ENCODE peak calls at places on chromosomes 7 and 10, in five cellular contexts. L is H1; F is activated CD4-positive, alpha-beta T cell treated with anti-CD3 and anti-CD28 coated beads, Interleukin-2, amount 50 U/mL, for 1 hour; U is upper lobe of right lung; E is amygdala. Z is an unnamed sample.

GRCh38 chr10:67923551-67923950 is 39.1 kb downstream of the SIRT1 start:
- DNase-seq in E (no peak), L (no peak), F (no peak), U (no peak), Z (no peak)

GRCh38 chr7:43876976-43877745 is 7.8 kb upstream of the MRPS24 start:
- DNase-seq in F (no peak), U (no peak), L (no peak), E (no peak), Z (no peak)

GRCh38 chr7:79734158-79734557 is 280.7 kb upstream of the MAGI2 start:
- DNase-seq in L (no peak), E (no peak), U (no peak), F (no peak), Z (no peak)

GRCh38 chr10:3897156-3897555 is 112.1 kb upstream of the KLF6 start:
- DNase-seq in F (no peak), E (no peak), L (no peak), U (no peak), Z (no peak)

GRCh38 chr7:89312561-89312960 is 517.0 kb upstream of the TEX47 start:
- DNase-seq in U (no peak), E (no peak), F (no peak), L (no peak), Z (no peak)

GRCh38 chr7:112594397-112594796 is 113.6 kb downstream of the LSMEM1 start:
- DNase-seq in F (no peak), E (no peak), L (no peak), U (no peak), Z (no peak)

GRCh38 chr10:7686351-7687171 is 16.6 kb upstream of the ITIH2 start:
- DNase-seq in U (no peak), F (no peak), E (no peak), L (no peak), Z (no peak)

GRCh38 chr10:12748186-12748585 is 253.3 kb downstream of the CCDC3 start:
- DNase-seq in U (peak; percentile 13), F (no peak), L (no peak), E (no peak), Z (no peak)

GRCh38 chr7:138478499-138478908 is 18.4 kb downstream of the TRIM24 start:
- DNase-seq in F (no peak), L (no peak), E (no peak), U (no peak), Z (no peak)

GRCh38 chr7:151429555-151430331 is 10.2 kb downstream of the CRYGN start:
- DNase-seq in L (no peak), U (no peak), E (no peak), F (peak; percentile 53), Z (peak; percentile 58)

GRCh38 chr7:141702047-141702567 is at the start of gene DENND11:
- DNase-seq in U (peak; percentile 81), L (no peak), F (peak; percentile 50), E (peak; percentile 59), Z (peak; percentile 76)

GRCh38 chr7:149821191-149822148 is 16.7 kb upstream of the ZNF862 start:
- DNase-seq in U (peak; percentile 55), L (no peak), F (no peak), E (no peak), Z (peak; percentile 71)

GRCh38 chr7:8261711-8262695 is at the start of gene ICA1:
- DNase-seq in L (no peak), F (peak; percentile 5), E (peak; percentile 51), U (peak; percentile 90), Z (peak; percentile 91)

GRCh38 chr7:35760082-35760770 is 40.6 kb upstream of the SEPTIN7 start:
- DNase-seq in F (no peak), L (no peak), U (no peak), E (no peak), Z (no peak)

GRCh38 chr10:93742633-93743349 is 14.9 kb upstream of the LGI1 start:
- DNase-seq in E (no peak), U (no peak), L (no peak), F (no peak), Z (no peak)

GRCh38 chr7:1883031-1883761 is 213.1 kb downstream of the ELFN1 start:
- DNase-seq in E (no peak), U (no peak), L (peak; percentile 60), F (no peak), Z (no peak)

GRCh38 chr10:102970497-102970896 is 52.4 kb downstream of the CNNM2 start:
- DNase-seq in F (no peak), U (no peak), L (no peak), E (no peak), Z (no peak)

GRCh38 chr10:21100871-21101514 is 203.9 kb upstream of the NEBL start:
- DNase-seq in U (no peak), L (no peak), F (no peak), E (no peak), Z (no peak)

GRCh38 chr7:140294454-140294853 is 103.9 kb downstream of the SLC37A3 start:
- DNase-seq in E (no peak), F (no peak), L (no peak), U (no peak), Z (no peak)